ENCODE peak calls at places on chromosomes 2 and 18, in eight cellular contexts. J is stimulated activated CD8-positive, alpha-beta memory T cell treated with anti-CD3 and anti-CD28 coated beads, Interleukin-15, amount 100 ng/mL, for 24 hours; Z is memory B cell; H is nucleus accumbens; F is CD4-positive, alpha-beta T cell; T is activated CD8-positive, alpha-beta memory T cell treated with anti-CD3 and anti-CD28 coated beads, Interleukin-2, amount 50 U/mL, for 4 hours; W is activated CD8-positive, alpha-beta T cell treated with anti-CD3 and anti-CD28 coated beads for 36 hours; S is activated CD4-positive, CD25-positive, alpha-beta regulatory T cell. I is an unnamed sample.

GRCh38 chr2:135095591-135095990 is 43.5 kb downstream of the RAB3GAP1 start:
- DNase-seq in J (no peak), Z (no peak), H (no peak), F (no peak), T (no peak), W (no peak), S (no peak), I (no peak)

GRCh38 chr2:199278099-199278498 is 179.6 kb downstream of the SATB2 start:
- DNase-seq in J (no peak), Z (no peak), H (no peak), F (no peak), T (no peak), W (no peak), S (no peak), I (no peak)

GRCh38 chr2:137411556-137411955 is 552.7 kb upstream of the HNMT start:
- DNase-seq in J (no peak), Z (no peak), H (no peak), F (no peak), T (no peak), W (no peak), S (no peak), I (no peak)

GRCh38 chr2:204486855-204487254 is 58.4 kb upstream of the PARD3B start:
- DNase-seq in J (no peak), Z (no peak), H (no peak), F (no peak), T (no peak), W (no peak), S (no peak), I (no peak)

GRCh38 chr2:3078684-3079083 is 298.9 kb downstream of the EIPR1 start:
- DNase-seq in J (no peak), Z (no peak), H (no peak), F (no peak), T (no peak), W (no peak), S (no peak), I (no peak)

GRCh38 chr18:50776383-50776782 is 43.4 kb downstream of the MRO start:
- DNase-seq in J (no peak), Z (no peak), H (no peak), F (no peak), T (no peak), W (no peak), S (no peak), I (no peak)

GRCh38 chr2:238956676-238957075 is 108.8 kb downstream of the TWIST2 start:
- DNase-seq in J (no peak), Z (no peak), H (no peak), F (no peak), T (no peak), W (no peak), S (no peak), I (no peak)

GRCh38 chr18:3479978-3480377 is 30.0 kb downstream of the TGIF1 start:
- DNase-seq in J (no peak), Z (no peak), H (no peak), F (no peak), T (no peak), W (no peak), S (no peak), I (no peak)

GRCh38 chr2:24730481-24730880 is 62.7 kb downstream of the PTRHD1 start:
- DNase-seq in J (no peak), Z (no peak), H (no peak), F (no peak), T (no peak), W (no peak), S (no peak), I (no peak)

GRCh38 chr2:152584301-152584700 is 133.0 kb downstream of the PRPF40A start:
- DNase-seq in J (no peak), Z (no peak), H (no peak), F (no peak), T (no peak), W (no peak), S (no peak), I (no peak)

GRCh38 chr18:73235491-73235890 is 367.7 kb upstream of the NETO1 start:
- DNase-seq in J (no peak), Z (no peak), H (no peak), F (no peak), T (no peak), W (no peak), S (no peak), I (no peak)

GRCh38 chr2:157223624-157224205 is 33.8 kb upstream of the GALNT5 start:
- DNase-seq in J (no peak), Z (no peak), H (no peak), F (no peak), T (no peak), W (no peak), S (no peak), I (no peak)

GRCh38 chr2:101957036-101957435 is 34.7 kb upstream of the IL1R2 start:
- DNase-seq in J (no peak), Z (no peak), H (no peak), F (no peak), T (no peak), W (no peak), S (no peak), I (no peak)

GRCh38 chr2:33292981-33293586 is 183.4 kb upstream of the RASGRP3 start:
- DNase-seq in J (no peak), Z (no peak), H (no peak), F (no peak), T (no peak), W (no peak), S (no peak), I (peak; percentile 24)

GRCh38 chr2:199457147-199458016 is at the start of gene SATB2:
- DNase-seq in J (no peak), Z (no peak), H (no peak), F (no peak), T (no peak), W (peak; percentile 45), S (no peak), I (no peak)